ENCODE peak calls at places on chromosomes 5 and 9, in nine cellular contexts. W is stimulated activated CD8-positive, alpha-beta memory T cell treated with anti-CD3 and anti-CD28 coated beads, Interleukin-7, amount 100 ng/mL, for 48 hours; B is AG04450; Q is RKO; I is A549; L is non-pigmented ciliary epithelial cell; H is EL; A is C1 segment of cervical spinal cord; G is amniotic stem cell. V is an unnamed sample.

GRCh38 chr9:133449760-133450159 is 10.0 kb upstream of the CACFD1 start:
- DNase-seq in G (no peak), W (no peak), L (no peak), Q (peak; percentile 76), I (peak; percentile 62), A (no peak), H (no peak), B (no peak), V (no peak)

GRCh38 chr9:34686231-34686630 is 4.8 kb downstream of the CCL19 start:
- DNase-seq in Q (no peak), A (no peak), I (no peak), G (no peak), B (no peak), H (no peak), W (no peak), L (no peak), V (no peak)

GRCh38 chr9:132998861-132999635 is 20.6 kb downstream of the GFI1B start:
- DNase-seq in H (no peak), L (no peak), A (no peak), I (no peak), B (no peak), W (no peak), G (no peak), Q (no peak), V (no peak)

GRCh38 chr9:36833954-36834353 is 200.1 kb downstream of the PAX5 start:
- DNase-seq in Q (no peak), B (no peak), H (no peak), I (no peak), A (no peak), L (no peak), G (no peak), W (no peak), V (no peak)

GRCh38 chr5:131379723-131380122 is 115.9 kb downstream of the CDC42SE2 start:
- DNase-seq in A (no peak), B (no peak), L (peak; percentile 58), H (peak; percentile 60), W (peak; percentile 53), Q (no peak), G (no peak), I (peak; percentile 83), V (no peak)

GRCh38 chr5:131810510-131811249 is 13.9 kb upstream of the FNIP1 start:
- DNase-seq in H (peak; percentile 19), A (no peak), G (peak; percentile 5), W (no peak), B (no peak), Q (peak; percentile 41), I (peak; percentile 11), L (no peak), V (no peak)

GRCh38 chr5:107320851-107321250 is 349.9 kb downstream of the EFNA5 start:
- DNase-seq in A (no peak), L (no peak), B (no peak), H (no peak), W (no peak), Q (no peak), G (no peak), I (no peak), V (no peak)

GRCh38 chr9:94159069-94159915 is 75.0 kb downstream of the PTPDC1 start:
- DNase-seq in W (no peak), G (no peak), I (no peak), A (no peak), H (no peak), L (no peak), Q (no peak), B (no peak), V (no peak)

GRCh38 chr9:16417101-16417500 is 453.4 kb downstream of the BNC2 start:
- DNase-seq in Q (no peak), I (peak; percentile 66), B (peak; percentile 90), W (no peak), H (peak; percentile 79), A (no peak), G (no peak), L (peak; percentile 90), V (no peak)